ENCODE peak calls at places on chromosome 17, in five cellular contexts. X, K, E, I and U are unnamed samples.

GRCh38 chr17:41446806-41447205 is 6.0 kb upstream of the KRT38 start:
- DNase-seq in X (no peak), K (peak), E (no peak), I (no peak), U (no peak)

GRCh38 chr17:39676198-39676819 is 8.1 kb downstream of the PNMT start:
- DNase-seq in X (no peak), K (no peak), E (peak), I (no peak), U (no peak)

GRCh38 chr17:64357191-64357981 is 33.3 kb downstream of the PECAM1 start:
- DNase-seq in X (peak), K (peak), E (peak), I (no peak), U (peak)

GRCh38 chr17:146983-147761 is 9.8 kb downstream of the SCGB1C2 start:
- DNase-seq in X (no peak), K (no peak), E (no peak), I (no peak), U (no peak)

GRCh38 chr17:34487616-34488015 is 91.8 kb upstream of the TMEM132E start:
- DNase-seq in X (no peak), K (no peak), E (no peak), I (no peak), U (no peak)

GRCh38 chr17:19021622-19022083 is 17.1 kb upstream of the FAM83G start:
- DNase-seq in X (no peak), K (no peak), E (no peak), I (no peak), U (no peak)

GRCh38 chr17:75665981-75666380 is 973 bp downstream of the RECQL5 start:
- DNase-seq in X (no peak), K (no peak), E (no peak), I (no peak), U (no peak)

GRCh38 chr17:49753959-49754391 is 10.0 kb downstream of the FAM117A start:
- DNase-seq in X (no peak), K (no peak), E (no peak), I (no peak), U (no peak)

GRCh38 chr17:83194761-83195329 is 115.4 kb downstream of the METRNL start:
- DNase-seq in X (peak), K (peak), E (no peak), I (no peak), U (no peak)

GRCh38 chr17:17173921-17174320 is 32.2 kb downstream of the PLD6 start:
- DNase-seq in X (no peak), K (no peak), E (no peak), I (no peak), U (no peak)

GRCh38 chr17:17129466-17129865 is 76.7 kb downstream of the PLD6 start:
- DNase-seq in X (no peak), K (no peak), E (no peak), I (no peak), U (peak)

GRCh38 chr17:68539536-68540469 is 27.6 kb downstream of the PRKAR1A start:
- DNase-seq in X (no peak), K (peak), E (peak), I (no peak), U (peak)

GRCh38 chr17:5019475-5019956 is 15.7 kb downstream of the SLC52A1 start:
- DNase-seq in X (peak), K (peak), E (no peak), I (no peak), U (peak)

GRCh38 chr17:3683054-3683511 is 12.9 kb downstream of the P2RX5 start:
- DNase-seq in X (peak), K (peak), E (no peak), I (no peak), U (no peak)

GRCh38 chr17:43723697-43724359 is 34.8 kb downstream of the SOST start:
- DNase-seq in X (peak), K (peak), E (no peak), I (no peak), U (no peak)

GRCh38 chr17:57391076-57391825 is 134.9 kb downstream of the MSI2 start:
- DNase-seq in X (no peak), K (no peak), E (no peak), I (no peak), U (no peak)

GRCh38 chr17:14299261-14300093 is 1.4 kb upstream of the HS3ST3B1 start:
- DNase-seq in X (no peak), K (peak), E (no peak), I (no peak), U (no peak)

GRCh38 chr17:3511841-3512511 is 36.2 kb downstream of the ASPA start:
- DNase-seq in X (no peak), K (no peak), E (no peak), I (no peak), U (no peak)

GRCh38 chr17:443109-443508 is 90.5 kb upstream of the RPH3AL start:
- DNase-seq in X (no peak), K (no peak), E (no peak), I (no peak), U (no peak)

GRCh38 chr17:39538875-39539274 is 68.8 kb downstream of the NEUROD2 start:
- DNase-seq in X (no peak), K (no peak), E (peak), I (no peak), U (no peak)

GRCh38 chr17:46853896-46854444 is 2.6 kb downstream of the WNT9B start:
- DNase-seq in X (peak), K (peak), E (peak), I (no peak), U (no peak)

GRCh38 chr17:55062921-55063320 is 94.4 kb downstream of the STXBP4 start:
- DNase-seq in X (peak), K (peak), E (no peak), I (no peak), U (no peak)

GRCh38 chr17:8799001-8799850 is at the start of gene MFSD6L:
- DNase-seq in X (no peak), K (peak), E (no peak), I (no peak), U (no peak)

GRCh38 chr17:16887523-16888095 is 84.3 kb downstream of the TNFRSF13B start:
- DNase-seq in X (no peak), K (no peak), E (no peak), I (no peak), U (no peak)

GRCh38 chr17:33055171-33055611 is 63.5 kb downstream of the SPACA3 start:
- DNase-seq in X (no peak), K (peak), E (no peak), I (no peak), U (no peak)

GRCh38 chr17:73644145-73645049 is at the start of gene SDK2:
- DNase-seq in X (no peak), K (no peak), E (no peak), I (no peak), U (no peak)

GRCh38 chr17:76275382-76276068 is 10.4 kb downstream of the UBALD2 start:
- DNase-seq in X (no peak), K (no peak), E (no peak), I (no peak), U (no peak)